ENCODE peak calls at places on chromosomes 7 and 10, in nine cellular contexts. R is NT2/D1, J is IMR-90, E is SK-N-MC, I is neural progenitor cell, P is GM12878, X is adipocyte, V is astrocyte, N is GM23248. L is an unnamed sample.

GRCh38 chr7:135320277-135320676 is 86.6 kb downstream of the STRA8 start:
- DNase-seq in P (no peak), V (peak; percentile 83), N (peak; percentile 33), I (no peak), R (no peak), J (peak; percentile 86), X (peak; percentile 77), E (no peak), L (no peak)

GRCh38 chr7:120964088-120964487 is 13.5 kb downstream of the ING3 start:
- DNase-seq in J (no peak), R (no peak), N (no peak), X (no peak), V (no peak), I (no peak), E (no peak), P (no peak), L (no peak)

GRCh38 chr7:66741706-66742053 is 1.1 kb downstream of the RABGEF1 start:
- DNase-seq in X (no peak), R (no peak), J (peak; percentile 35), E (no peak), V (peak; percentile 33), I (peak; percentile 41), N (peak; percentile 69), P (no peak), L (no peak)

GRCh38 chr7:1452205-1452604 is 7.1 kb downstream of the MICALL2 start:
- DNase-seq in R (no peak), P (no peak), V (no peak), X (no peak), J (no peak), I (peak; percentile 59), N (no peak), E (no peak), L (no peak)

GRCh38 chr10:124077216-124077615 is 16.2 kb downstream of the CHST15 start:
- DNase-seq in V (no peak), P (no peak), I (no peak), X (no peak), J (no peak), N (no peak), E (no peak), R (no peak), L (no peak)

GRCh38 chr10:69130251-69130650 is 6.3 kb downstream of the VPS26A start:
- DNase-seq in I (no peak), N (peak; percentile 55), R (no peak), P (no peak), J (peak; percentile 40), V (peak; percentile 27), X (peak; percentile 15), E (no peak), L (no peak)

GRCh38 chr10:10786334-10787090 is 231.2 kb upstream of the CELF2 start:
- DNase-seq in X (peak; percentile 78), I (no peak), J (peak; percentile 67), P (no peak), E (no peak), R (no peak), N (peak; percentile 81), V (peak; percentile 56), L (no peak)

GRCh38 chr7:142838461-142839213 is 16.2 kb upstream of the EPHB6 start:
- DNase-seq in V (no peak), X (no peak), R (no peak), P (no peak), N (no peak), J (no peak), E (no peak), I (no peak), L (no peak)

GRCh38 chr7:14748461-14748860 is 154.1 kb downstream of the DGKB start:
- DNase-seq in N (peak; percentile 86), I (no peak), P (no peak), V (peak; percentile 90), X (peak; percentile 35), R (no peak), J (peak; percentile 77), E (no peak), L (no peak)

GRCh38 chr10:28393956-28394568 is 91.2 kb upstream of the MPP7 start:
- DNase-seq in R (peak; percentile 68), X (peak; percentile 83), P (no peak), J (peak; percentile 57), V (peak; percentile 24), E (no peak), I (peak; percentile 91), N (peak; percentile 68), L (peak; percentile 91)

GRCh38 chr7:41187322-41187721 is 515.6 kb downstream of the INHBA start:
- DNase-seq in V (no peak), P (no peak), J (no peak), R (no peak), E (no peak), X (no peak), N (no peak), I (no peak), L (no peak)

GRCh38 chr7:114530074-114530611 is 115.5 kb downstream of the FOXP2 start:
- DNase-seq in X (peak; percentile 83), E (no peak), I (no peak), P (no peak), R (no peak), N (peak; percentile 33), V (peak; percentile 8), J (peak; percentile 36), L (no peak)

GRCh38 chr10:75951026-75951589 is 519.7 kb downstream of the LRMDA start:
- DNase-seq in X (no peak), P (no peak), V (no peak), J (no peak), I (no peak), R (no peak), E (no peak), N (no peak), L (no peak)

GRCh38 chr7:44278451-44279161 is 46.8 kb downstream of the CAMK2B start:
- DNase-seq in X (peak; percentile 26), E (no peak), V (peak; percentile 11), J (peak; percentile 75), R (no peak), N (peak; percentile 20), P (no peak), I (no peak), L (peak; percentile 32)

GRCh38 chr10:110558034-110558433 is 9.5 kb upstream of the SMC3 start:
- DNase-seq in E (no peak), N (no peak), X (no peak), R (no peak), P (no peak), I (no peak), J (no peak), V (no peak), L (no peak)

GRCh38 chr10:100889546-100889945 is 23.2 kb upstream of the SLF2 start:
- DNase-seq in R (no peak), X (no peak), E (no peak), V (peak; percentile 17), I (no peak), J (no peak), P (no peak), N (no peak), L (peak; percentile 46)

GRCh38 chr7:142720140-142720773 is 29.0 kb upstream of the PRSS1 start:
- DNase-seq in P (no peak), X (no peak), E (no peak), V (no peak), J (no peak), I (no peak), N (no peak), R (no peak), L (no peak)

GRCh38 chr7:1918881-1919525 is 248.9 kb downstream of the ELFN1 start:
- DNase-seq in R (no peak), P (no peak), I (no peak), N (no peak), X (no peak), V (no peak), J (no peak), E (no peak), L (no peak)

GRCh38 chr7:33428415-33428814 is 299.1 kb downstream of the BBS9 start:
- DNase-seq in X (no peak), P (no peak), I (no peak), J (no peak), E (no peak), N (peak; percentile 7), V (no peak), R (no peak), L (no peak)

GRCh38 chr7:128865996-128866877 is 3.6 kb downstream of the ATP6V1F start:
- DNase-seq in I (no peak), N (no peak), J (no peak), V (no peak), E (no peak), R (no peak), P (no peak), X (no peak), L (no peak)

GRCh38 chr7:128869138-128869943 is 6.7 kb downstream of the ATP6V1F start:
- DNase-seq in P (no peak), R (no peak), E (no peak), J (peak; percentile 23), I (peak; percentile 88), N (peak; percentile 72), V (peak; percentile 19), X (peak; percentile 70), L (peak; percentile 88)

GRCh38 chr7:128868624-128869137 is 6.0 kb downstream of the ATP6V1F start:
- DNase-seq in R (no peak), P (no peak), J (no peak), E (no peak), I (no peak), N (peak; percentile 17), V (no peak), X (no peak), L (peak; percentile 54)

GRCh38 chr7:128867241-128867640 is 4.6 kb downstream of the ATP6V1F start:
- DNase-seq in X (no peak), P (no peak), V (no peak), I (no peak), R (no peak), E (no peak), N (no peak), J (no peak), L (no peak)

GRCh38 chr7:128867842-128868623 is 5.4 kb downstream of the ATP6V1F start:
- DNase-seq in E (no peak), R (no peak), X (no peak), V (peak; percentile 22), I (no peak), N (no peak), P (no peak), J (peak; percentile 51), L (peak; percentile 72)
- H3K9ac ChIP-seq in E (no peak overlapping the region), R (peak overlapping the region; percentile 50), X (no peak overlapping the region), V (no peak overlapping the region), I (no peak overlapping the region), N (no peak overlapping the region), P (no peak overlapping the region), J (no peak overlapping the region), L (no peak overlapping the region)

GRCh38 chr7:89002942-89003618 is 207.5 kb upstream of the TEX47 start:
- DNase-seq in R (no peak), P (peak; percentile 24), J (no peak), V (no peak), E (no peak), N (peak; percentile 0), X (peak; percentile 18), I (no peak), L (no peak)
- H3K4me3 ChIP-seq in R (no peak overlapping the region), P (peak overlapping the region; percentile 17), J (no peak overlapping the region), V (no peak overlapping the region), E (peak overlapping the region; percentile 44), N (no peak overlapping the region), X (peak overlapping the region; percentile 80), I (no peak overlapping the region), L (no peak overlapping the region)

GRCh38 chr10:106772957-106773356 is 391.5 kb downstream of the SORCS1 start:
- DNase-seq in E (no peak), N (no peak), X (no peak), V (no peak), J (no peak), I (no peak), R (no peak), P (no peak), L (no peak)
- H3K9ac ChIP-seq in E (no peak overlapping the region), N (no peak overlapping the region), X (no peak overlapping the region), V (no peak overlapping the region), J (no peak overlapping the region), I (no peak overlapping the region), R (no peak overlapping the region), P (no peak overlapping the region), L (no peak overlapping the region)

GRCh38 chr10:37381271-37381670 is 255.9 kb downstream of the ANKRD30A start:
- DNase-seq in R (no peak), N (no peak), X (no peak), E (no peak), V (no peak), I (no peak), J (no peak), P (no peak), L (no peak)
- H3K4me3 ChIP-seq in R (no peak overlapping the region), N (no peak overlapping the region), X (no peak overlapping the region), E (no peak overlapping the region), V (no peak overlapping the region), I (no peak overlapping the region), J (no peak overlapping the region), P (no peak overlapping the region), L (no peak overlapping the region)